ENCODE peak calls at places on chromosomes 2 and 18, in four cellular contexts. F is GM19239, J is AG09309, Q is NAMALWA. U is an unnamed sample.

GRCh38 chr18:8785855-8786765 is 80.8 kb downstream of the MTCL1 start:
- DNase-seq in F (no peak), J (no peak), Q (no peak), U (no peak)

GRCh38 chr2:190431907-190432306 is 23.8 kb downstream of the MFSD6 start:
- DNase-seq in F (no peak), J (no peak), Q (no peak), U (no peak)

GRCh38 chr2:15729001-15729400 is 137.3 kb downstream of the DDX1 start:
- DNase-seq in F (no peak), J (no peak), Q (no peak), U (no peak)

GRCh38 chr2:233448565-233448964 is 94.3 kb downstream of the DGKD start:
- DNase-seq in F (no peak), J (no peak), Q (peak; percentile 20), U (no peak)

GRCh38 chr2:133286326-133286922 is 281.8 kb downstream of the NCKAP5 start:
- DNase-seq in F (no peak), J (peak; percentile 77), Q (no peak), U (no peak)

GRCh38 chr2:64737547-64737946 is 83.8 kb upstream of the SERTAD2 start:
- DNase-seq in F (no peak), J (no peak), Q (no peak), U (no peak)

GRCh38 chr2:99818842-99819241 is 323.5 kb downstream of the AFF3 start:
- DNase-seq in F (no peak), J (no peak), Q (peak; percentile 36), U (peak; percentile 29)

GRCh38 chr18:55858661-55859111 is 270.7 kb upstream of the TCF4 start:
- DNase-seq in F (no peak), J (no peak), Q (no peak), U (no peak)

U was measured in Kasumi-1.